ENCODE peak calls at places on chromosomes 16 and 17, in five cellular contexts. E is body of pancreas, L is right lobe of liver, G is neural progenitor cell, C is progenitor cell of endocrine pancreas. F is an unnamed sample.

GRCh38 chr16:89687092-89687940 is 827 bp downstream of the CDK10 start:
- DNase-seq in C (peak), G (peak), L (peak), E (peak), F (peak)

GRCh38 chr17:49290690-49291326 is 60.2 kb upstream of the PHOSPHO1 start:
- DNase-seq in E (no peak), L (no peak), G (peak), C (no peak), F (peak)

GRCh38 chr16:70738083-70738977 is 52.5 kb upstream of the MTSS2 start:
- DNase-seq in E (peak), L (peak), G (peak), C (no peak), F (no peak)

GRCh38 chr16:89107209-89107582 is 13.5 kb downstream of the ACSF3 start:
- DNase-seq in L (peak), G (no peak), C (no peak), E (no peak), F (no peak)

GRCh38 chr17:537133-537532 is 177.5 kb downstream of the VPS53 start:
- DNase-seq in G (peak), L (no peak), C (no peak), E (no peak), F (no peak)

GRCh38 chr17:4939554-4939803 is 367 bp downstream of the SLC25A11 start:
- DNase-seq in G (no peak), C (peak), E (no peak), L (no peak), F (no peak)

GRCh38 chr16:68517606-68518161 is 21.4 kb upstream of the ZFP90 start:
- DNase-seq in L (no peak), C (no peak), G (no peak), E (no peak), F (no peak)

GRCh38 chr16:11349599-11350276 is 4.5 kb downstream of the RMI2 start:
- DNase-seq in E (peak), C (no peak), L (no peak), G (no peak), F (no peak)

GRCh38 chr16:8944113-8944765 is 19.5 kb downstream of the USP7 start:
- DNase-seq in G (no peak), E (no peak), C (no peak), L (no peak), F (no peak)

GRCh38 chr16:51982715-51983680 is 563.9 kb downstream of the TOX3 start:
- DNase-seq in E (peak), L (peak), G (peak), C (peak), F (no peak)

GRCh38 chr16:68778551-68779231 is 41.6 kb downstream of the CDH1 start:
- DNase-seq in E (peak), G (peak), L (peak), C (no peak), F (no peak)

GRCh38 chr17:2101448-2102257 is 46.8 kb downstream of the HIC1 start:
- DNase-seq in E (peak), G (no peak), L (no peak), C (no peak), F (no peak)

GRCh38 chr17:42894283-42895184 is 6.1 kb upstream of the G6PC1 start:
- DNase-seq in E (peak), C (peak), L (peak), G (no peak), F (no peak)

GRCh38 chr17:44408786-44409185 is 19.3 kb upstream of the ITGA2B start:
- DNase-seq in L (no peak), E (no peak), C (no peak), G (no peak), F (no peak)

GRCh38 chr16:59440502-59440901 is 706.4 kb upstream of the GOT2 start:
- DNase-seq in E (no peak), L (no peak), G (no peak), C (no peak), F (no peak)

GRCh38 chr16:90047714-90048346 is 28.6 kb upstream of the DBNDD1 start:
- DNase-seq in C (no peak), E (no peak), L (no peak), G (no peak), F (no peak)

GRCh38 chr17:5705081-5705875 is 121.0 kb upstream of the NLRP1 start:
- DNase-seq in E (no peak), G (peak), C (no peak), L (no peak), F (peak)

GRCh38 chr17:69761011-69761410 is 314.0 kb upstream of the KCNJ16 start:
- DNase-seq in G (no peak), C (no peak), E (no peak), L (no peak), F (no peak)

GRCh38 chr16:88382491-88383400 is at the start of gene ZNF469:
- DNase-seq in L (no peak), C (no peak), G (peak), E (no peak), F (no peak)

GRCh38 chr16:1493746-1494094 is 560 bp downstream of the TELO2 start:
- DNase-seq in G (peak), E (no peak), L (peak), C (peak), F (peak)

GRCh38 chr17:5819921-5820685 is 235.8 kb upstream of the NLRP1 start:
- DNase-seq in C (no peak), L (no peak), G (no peak), E (no peak), F (no peak)

GRCh38 chr16:84532299-84532724 is 27.9 kb upstream of the MEAK7 start:
- DNase-seq in L (no peak), G (peak), C (no peak), E (peak), F (no peak)

GRCh38 chr17:20256144-20256543 is 211.2 kb downstream of the LGALS9B start:
- DNase-seq in E (no peak), L (no peak), G (no peak), C (no peak), F (no peak)

GRCh38 chr17:19724501-19725420 is 8.4 kb upstream of the SLC47A2 start:
- DNase-seq in L (peak), C (no peak), G (no peak), E (peak), F (peak)

GRCh38 chr16:27486344-27486743 is 63.4 kb downstream of the GTF3C1 start:
- DNase-seq in E (no peak), C (no peak), G (no peak), L (no peak), F (no peak)

GRCh38 chr16:57485916-57486857 is at the start of gene DOK4:
- DNase-seq in E (peak), G (peak), C (peak), L (peak), F (peak)

GRCh38 chr16:50266337-50267091 is at the start of gene ADCY7:
- DNase-seq in G (peak), L (peak), E (peak), C (no peak), F (no peak)

GRCh38 chr16:84245933-84246678 is 6.3 kb upstream of the KCNG4 start:
- DNase-seq in G (no peak), C (no peak), L (no peak), E (no peak), F (no peak)

GRCh38 chr17:70357196-70357595 is 187.9 kb downstream of the KCNJ2 start:
- DNase-seq in L (no peak), E (no peak), C (no peak), G (no peak), F (no peak)

GRCh38 chr17:27494192-27495091 is 38.2 kb downstream of the KSR1 start:
- DNase-seq in E (peak), C (peak), L (peak), G (peak), F (no peak)
- TF ChIP-seq CTCF in E (peak), C (peak), L (peak), G (peak), F (peak)

DNA sequence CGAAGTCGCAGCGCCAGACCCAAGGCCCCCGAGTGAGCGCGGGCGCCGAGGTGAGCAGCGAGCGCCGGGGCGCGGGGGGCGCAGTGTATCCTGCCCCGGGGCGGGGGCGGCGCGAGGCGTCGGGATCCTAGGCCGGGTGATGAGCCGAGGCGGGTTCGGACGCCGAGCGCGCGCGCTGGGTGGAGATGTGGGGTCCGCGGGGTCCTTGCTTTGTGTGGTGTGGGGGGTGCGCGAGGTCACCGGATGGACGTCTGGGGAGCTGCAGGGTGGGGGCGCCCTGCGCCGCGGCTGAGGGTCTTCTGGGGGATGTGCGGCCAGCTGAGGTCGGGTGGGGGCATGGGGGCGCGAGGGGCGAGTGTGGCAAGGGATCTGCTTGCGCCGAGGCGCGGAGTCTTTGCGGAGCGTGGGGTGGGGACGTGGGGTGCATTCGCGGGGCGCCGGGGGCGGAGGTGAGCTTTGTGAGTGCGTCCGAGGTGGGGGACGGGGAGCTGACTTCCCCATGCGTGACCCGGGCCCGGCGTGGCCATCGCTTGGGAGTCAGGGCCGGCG is 560 bp downstream of the RAI1 start:
- DNase-seq in C (no peak), L (peak), E (peak), G (peak), F (no peak)
- TF ChIP-seq CTCF in C (no peak), L (no peak), E (no peak), G (peak), F (no peak)

DNA sequence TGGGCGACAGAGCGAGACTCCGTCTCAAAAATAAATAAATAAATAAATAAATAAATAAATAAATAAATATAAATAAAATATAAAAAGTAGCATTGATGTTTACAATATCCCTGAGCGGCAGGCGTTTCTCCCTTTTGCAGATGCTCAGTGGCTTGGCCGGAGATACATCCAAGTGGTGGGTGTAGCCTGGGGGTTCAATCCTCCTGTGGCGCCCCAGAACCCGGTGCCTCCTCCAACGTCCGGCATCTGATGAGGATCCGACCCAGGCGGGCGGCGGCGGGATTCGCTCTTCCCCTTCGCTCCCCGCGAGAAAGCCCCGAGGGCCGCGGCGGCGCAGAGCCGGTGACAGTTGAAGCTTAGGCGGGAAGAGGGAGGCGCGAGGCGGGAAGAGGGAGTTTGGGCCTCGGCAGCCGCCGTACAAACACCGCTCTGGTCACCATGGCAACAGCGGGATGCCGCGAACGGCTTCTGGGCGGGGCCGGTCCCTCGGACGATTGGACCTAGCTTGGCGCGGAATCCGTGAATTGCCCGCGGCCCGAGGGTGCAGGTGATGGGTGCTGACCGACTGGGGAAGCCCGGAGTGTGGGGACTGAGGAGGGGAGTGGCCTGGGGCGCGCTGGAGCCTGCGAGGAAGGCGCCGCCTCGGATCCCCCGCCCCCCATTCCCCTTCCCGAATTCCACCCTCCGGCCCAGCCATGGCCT is 12.7 kb upstream of the ALDOA start:
- DNase-seq in G (peak), E (peak), C (peak), L (peak), F (peak)
- TF ChIP-seq CTCF in G (no peak), E (no peak), C (no peak), L (no peak), F (no peak)

DNA sequence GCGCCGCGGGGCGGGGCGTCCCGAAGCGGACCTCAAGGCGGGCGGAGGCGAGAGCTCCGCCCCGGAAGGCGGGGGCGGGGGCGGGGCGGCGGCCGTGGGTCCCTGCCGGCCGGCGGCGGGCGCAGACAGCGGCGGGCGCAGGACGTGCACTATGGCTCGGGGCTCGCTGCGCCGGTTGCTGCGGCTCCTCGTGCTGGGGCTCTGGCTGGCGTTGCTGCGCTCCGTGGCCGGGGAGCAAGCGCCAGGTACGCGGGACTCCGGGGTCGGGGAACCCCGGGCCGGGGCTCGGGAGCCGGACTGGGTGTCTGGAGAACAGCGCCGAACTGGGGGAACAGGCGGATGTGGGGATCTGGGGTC is at the start of gene TNFRSF12A:
- DNase-seq in L (peak), E (peak), C (peak), G (peak), F (no peak)
- TF ChIP-seq CTCF in L (no peak), E (no peak), C (no peak), G (no peak), F (peak)

GRCh38 chr17:40091691-40092397 is 8.5 kb downstream of the NR1D1 start:
- DNase-seq in L (no peak), C (no peak), G (no peak), E (no peak), F (no peak)
- TF ChIP-seq CTCF in L (no peak), C (no peak), G (no peak), E (no peak), F (no peak)

GRCh38 chr17:9768381-9768934 is 22.9 kb downstream of the DHRS7C start:
- DNase-seq in G (peak), E (no peak), C (no peak), L (no peak), F (no peak)
- TF ChIP-seq CTCF in G (peak), E (peak), C (peak), L (peak), F (peak)

DNA sequence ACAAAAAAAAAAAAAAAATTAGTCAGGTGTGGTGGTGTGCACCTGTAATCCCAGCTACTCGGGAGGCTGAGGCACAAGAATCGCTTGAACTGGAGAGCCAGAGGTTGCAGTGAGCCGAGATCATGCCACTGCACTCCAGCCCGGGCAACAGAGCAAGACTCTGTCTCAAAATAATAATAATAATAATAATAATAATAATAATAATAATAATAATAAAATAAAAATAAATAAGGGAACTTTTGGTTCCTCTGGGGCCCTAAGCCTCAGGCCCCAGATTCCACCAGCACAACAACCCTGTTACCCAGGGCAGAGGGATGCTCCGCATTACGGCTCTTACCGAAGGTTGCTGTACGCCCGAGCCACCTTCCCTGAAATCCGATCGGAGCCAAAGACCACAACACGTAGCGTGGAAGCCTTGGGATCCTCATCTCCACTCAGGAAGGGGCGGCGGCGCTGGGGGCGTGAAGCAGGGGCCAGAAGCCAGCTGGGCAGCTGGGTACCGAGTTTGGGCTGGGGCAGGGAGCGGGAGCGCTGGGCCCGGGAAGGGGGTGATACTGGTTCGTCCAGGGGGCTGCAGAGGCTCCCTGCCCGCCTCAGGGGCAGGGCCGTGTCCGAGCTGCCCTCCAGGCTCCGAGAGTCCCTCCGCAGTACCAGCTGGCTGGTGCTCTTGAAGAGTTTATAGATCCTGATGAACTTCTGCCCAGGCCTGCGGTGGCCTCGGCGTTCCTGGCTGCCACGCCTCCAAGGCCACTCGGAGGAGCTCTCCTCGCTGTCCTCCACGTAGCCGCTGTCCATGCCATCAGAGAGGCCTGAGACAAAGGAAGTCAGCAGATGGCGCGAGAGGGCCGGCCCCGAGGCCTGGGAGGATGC is 20.6 kb upstream of the PIK3R6 start:
- DNase-seq in E (peak), L (no peak), C (no peak), G (peak), F (no peak)
- TF ChIP-seq CTCF in E (no peak), L (peak), C (peak), G (peak), F (peak)

GRCh38 chr16:55033225-55034156 is 102.8 kb downstream of the IRX5 start:
- DNase-seq in E (no peak), G (no peak), L (peak), C (no peak), F (no peak)

GRCh38 chr16:55037051-55037450 is 106.4 kb downstream of the IRX5 start:
- DNase-seq in C (no peak), L (no peak), E (no peak), G (no peak), F (peak)

GRCh38 chr16:55036371-55036821 is 105.7 kb downstream of the IRX5 start:
- DNase-seq in C (no peak), E (no peak), G (no peak), L (no peak), F (no peak)

GRCh38 chr16:55035956-55036355 is 105.3 kb downstream of the IRX5 start:
- DNase-seq in L (no peak), C (no peak), E (no peak), G (no peak), F (no peak)

GRCh38 chr16:55035037-55035436 is 104.4 kb downstream of the IRX5 start:
- DNase-seq in C (peak), G (peak), E (peak), L (peak), F (no peak)
- TF ChIP-seq CTCF in C (peak), G (peak), E (peak), L (peak), F (peak)

F was measured in type B pancreatic cell.